ENCODE peak calls at places on chromosomes 5 and 9, in nine cellular contexts. W, Z, D, T, O, C, H, R and X are unnamed samples.

GRCh38 chr5:93926831-93927600 is 185.6 kb upstream of the POU5F2 start:
- DNase-seq in T (no peak), Z (no peak), W (peak; percentile 20), H (no peak), R (no peak), C (no peak), D (no peak), O (peak; percentile 8), X (peak; percentile 19)

GRCh38 chr5:122297587-122298298 is 14.3 kb upstream of the SNCAIP start:
- DNase-seq in W (no peak), T (no peak), H (no peak), R (no peak), O (no peak), Z (no peak), D (no peak), C (no peak), X (no peak)

GRCh38 chr9:6681957-6682501 is 36.5 kb upstream of the GLDC start:
- DNase-seq in T (no peak), W (no peak), R (no peak), O (no peak), Z (no peak), C (no peak), H (no peak), D (no peak), X (no peak)

GRCh38 chr9:136228107-136228875 is 17.3 kb downstream of the QSOX2 start:
- DNase-seq in H (peak; percentile 33), D (peak; percentile 78), W (peak; percentile 75), C (no peak), R (no peak), T (no peak), Z (peak; percentile 94), O (peak; percentile 82), X (no peak)

GRCh38 chr9:89477811-89478583 is 19.9 kb downstream of the SEMA4D start:
- DNase-seq in Z (peak; percentile 28), D (no peak), C (no peak), R (no peak), O (no peak), W (peak; percentile 15), T (no peak), H (no peak), X (no peak)

GRCh38 chr9:113609562-113610318 is 146.2 kb downstream of the RGS3 start:
- DNase-seq in Z (no peak), D (no peak), R (peak; percentile 90), W (peak; percentile 61), T (peak; percentile 81), H (no peak), O (no peak), C (peak; percentile 51), X (no peak)

GRCh38 chr9:30507166-30507565 is 1877.3 kb upstream of the ACO1 start:
- DNase-seq in O (no peak), Z (no peak), T (no peak), C (no peak), D (no peak), W (no peak), H (no peak), R (no peak), X (no peak)

GRCh38 chr5:81506900-81507588 is 113.1 kb upstream of the ACOT12 start:
- DNase-seq in O (peak; percentile 87), D (peak; percentile 79), C (no peak), W (peak; percentile 95), T (peak; percentile 46), H (peak; percentile 71), R (peak; percentile 76), Z (peak; percentile 80), X (peak; percentile 23)

GRCh38 chr9:79572891-79573696 is 1.3 kb downstream of the TLE4 start:
- DNase-seq in Z (no peak), W (no peak), D (peak; percentile 30), R (peak; percentile 77), T (peak; percentile 48), O (no peak), C (peak; percentile 26), H (no peak), X (peak; percentile 62)

GRCh38 chr9:93252781-93253530 is 69.0 kb downstream of the WNK2 start:
- DNase-seq in C (no peak), D (no peak), Z (no peak), T (no peak), H (no peak), O (no peak), R (peak; percentile 46), W (no peak), X (no peak)

GRCh38 chr9:20524776-20525175 is 97.5 kb downstream of the MLLT3 start:
- DNase-seq in T (no peak), O (no peak), D (peak; percentile 13), H (no peak), C (no peak), W (peak; percentile 20), Z (peak; percentile 10), R (no peak), X (no peak)

GRCh38 chr5:179339996-179340395 is 5.3 kb downstream of the ADAMTS2 start:
- DNase-seq in Z (no peak), C (no peak), H (no peak), W (no peak), R (no peak), D (no peak), O (no peak), T (no peak), X (no peak)

GRCh38 chr5:179337227-179338122 is 7.8 kb downstream of the ADAMTS2 start:
- DNase-seq in H (no peak), Z (no peak), C (no peak), T (no peak), R (no peak), O (no peak), D (no peak), W (no peak), X (no peak)

GRCh38 chr5:179339081-179339480 is 6.2 kb downstream of the ADAMTS2 start:
- DNase-seq in D (no peak), T (no peak), O (no peak), Z (no peak), R (no peak), H (no peak), C (no peak), W (no peak), X (no peak)

GRCh38 chr5:179336871-179337165 is 8.4 kb downstream of the ADAMTS2 start:
- DNase-seq in R (no peak), Z (no peak), W (no peak), O (no peak), D (no peak), H (no peak), T (no peak), C (no peak), X (no peak)

GRCh38 chr5:179338123-179338676 is 7.1 kb downstream of the ADAMTS2 start:
- DNase-seq in Z (no peak), D (no peak), T (no peak), O (no peak), H (no peak), R (no peak), W (no peak), C (no peak), X (no peak)
- TF ChIP-seq CTCF in Z (no peak), D (no peak), T (no peak), O (no peak), H (no peak), R (no peak), W (no peak), C (no peak), X (no peak)

GRCh38 chr9:100222674-100223073 is 123.6 kb downstream of the INVS start:
- DNase-seq in D (peak; percentile 33), W (peak; percentile 64), T (no peak), O (peak; percentile 33), H (no peak), R (no peak), Z (peak; percentile 51), C (no peak), X (no peak)
- TF ChIP-seq CTCF in D (peak; percentile 48), W (peak; percentile 41), T (no peak), O (peak; percentile 77), H (peak; percentile 26), R (peak; percentile 26), Z (peak; percentile 21), C (peak; percentile 31), X (no peak)

GRCh38 chr9:3398232-3398648 is 127.6 kb downstream of the RFX3 start:
- DNase-seq in O (no peak), W (no peak), H (no peak), T (no peak), Z (no peak), R (no peak), C (no peak), D (no peak), X (no peak)
- TF ChIP-seq CTCF in O (no peak), W (no peak), H (no peak), T (no peak), Z (no peak), R (no peak), C (no peak), D (no peak), X (no peak)

GRCh38 chr5:175700991-175701390 is 43.1 kb downstream of the HRH2 start:
- DNase-seq in H (no peak), R (peak; percentile 24), D (peak; percentile 57), C (no peak), Z (no peak), W (no peak), T (no peak), O (no peak), X (no peak)
- TF ChIP-seq CTCF in H (no peak), R (peak; percentile 30), D (peak; percentile 60), C (peak; percentile 19), Z (no peak), W (no peak), T (no peak), O (peak; percentile 61), X (peak; percentile 31)

GRCh38 chr5:175478384-175479124 is at the start of gene SFXN1:
- DNase-seq in W (peak; percentile 69), D (peak; percentile 75), Z (peak; percentile 58), R (peak; percentile 85), O (peak; percentile 31), T (peak; percentile 52), C (peak; percentile 67), H (no peak), X (peak; percentile 85)
- TF ChIP-seq CTCF in W (no peak), D (no peak), Z (peak; percentile 9), R (no peak), O (no peak), T (no peak), C (no peak), H (no peak), X (no peak)

GRCh38 chr9:131837316-131837715 is 97.4 kb upstream of the RAPGEF1 start:
- DNase-seq in C (no peak), W (no peak), T (no peak), R (no peak), O (no peak), Z (no peak), D (peak; percentile 9), H (no peak), X (no peak)
- TF ChIP-seq CTCF in C (peak; percentile 39), W (no peak), T (no peak), R (no peak), O (no peak), Z (peak; percentile 35), D (peak; percentile 13), H (peak; percentile 21), X (no peak)

DNA sequence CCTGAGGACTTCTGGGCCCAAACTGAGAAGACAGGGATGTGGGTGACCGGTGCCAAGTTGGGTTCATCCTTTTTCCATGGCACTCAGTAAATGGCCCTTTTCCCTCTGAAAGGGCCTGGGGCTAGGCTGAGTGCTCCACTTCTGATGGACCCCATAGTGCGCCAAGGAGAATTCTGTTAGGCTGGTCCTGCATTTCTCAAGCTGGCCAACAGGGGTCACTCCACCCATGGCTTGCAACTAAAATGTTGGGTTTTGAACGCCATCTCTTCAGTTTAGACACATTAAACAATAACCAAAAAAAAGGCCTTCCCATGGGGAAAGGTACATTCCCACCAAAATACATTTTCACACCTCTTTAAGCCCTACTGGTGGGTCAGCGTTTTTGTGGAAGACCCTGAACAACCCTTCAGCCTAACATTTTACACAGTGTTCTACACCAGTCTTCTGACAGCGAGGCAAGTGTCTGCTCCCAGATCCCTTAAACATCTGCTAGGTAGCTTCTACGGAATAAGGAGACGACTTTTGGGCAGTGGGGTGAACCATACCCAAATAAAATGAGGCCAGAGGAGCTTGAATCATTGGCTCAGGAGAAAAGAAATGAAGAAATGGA is 27.3 kb downstream of the CNTFR start:
- DNase-seq in W (no peak), T (no peak), Z (no peak), R (no peak), O (no peak), H (no peak), D (peak; percentile 16), C (no peak), X (no peak)
- TF ChIP-seq CTCF in W (peak; percentile 58), T (no peak), Z (peak; percentile 41), R (peak; percentile 12), O (peak; percentile 80), H (peak; percentile 28), D (peak; percentile 55), C (peak; percentile 49), X (peak; percentile 63)